ENCODE peak calls at places on chromosomes 6 and 20, in five cellular contexts. O, X, P, A and J are unnamed samples.

GRCh38 chr20:14568225-14568624 is 230.8 kb upstream of the FLRT3 start:
- DNase-seq in X (no peak), O (no peak), P (no peak), A (no peak), J (no peak)

GRCh38 chr20:5719861-5720401 is 30.3 kb upstream of the SHLD1 start:
- DNase-seq in X (peak; percentile 54), A (no peak), P (peak; percentile 68), O (no peak), J (no peak)

GRCh38 chr6:28531479-28532128 is 5.9 kb downstream of the GPX5 start:
- DNase-seq in O (no peak), X (peak; percentile 18), A (no peak), P (no peak), J (no peak)

GRCh38 chr6:28248916-28249315 is 3.2 kb downstream of the ZKSCAN4 start:
- DNase-seq in P (no peak), O (no peak), A (no peak), X (no peak), J (no peak)

GRCh38 chr20:38414769-38415450 is 20.2 kb downstream of the SNHG17 start:
- DNase-seq in P (no peak), A (no peak), X (no peak), O (no peak), J (no peak)

GRCh38 chr6:35242906-35243305 is 16.6 kb upstream of the ZNF76 start:
- DNase-seq in P (no peak), O (no peak), X (no peak), A (no peak), J (no peak)

GRCh38 chr6:157328108-157328692 is 4.9 kb upstream of the TMEM242 start:
- DNase-seq in P (no peak), A (no peak), X (no peak), O (no peak), J (no peak)

GRCh38 chr20:10370091-10370887 is 63.7 kb downstream of the MKKS start:
- DNase-seq in A (no peak), X (peak; percentile 99), P (no peak), O (no peak), J (no peak)

GRCh38 chr6:27251672-27252251 is 4.3 kb downstream of the PRSS16 start:
- DNase-seq in X (no peak), O (peak; percentile 85), A (peak; percentile 92), P (peak; percentile 94), J (peak; percentile 40)

GRCh38 chr6:56040271-56040670 is 164.9 kb upstream of the BMP5 start:
- DNase-seq in A (no peak), O (no peak), P (no peak), X (no peak), J (no peak)
- TF ChIP-seq SRF in A (no peak), O (no peak), P (no peak), X (no peak), J (no peak)

GRCh38 chr6:41529049-41529448 is 17.1 kb upstream of the FOXP4 start:
- DNase-seq in P (no peak), A (no peak), X (no peak), O (no peak), J (no peak)
- TF ChIP-seq EZH2 in P (no peak), A (no peak), X (no peak), O (no peak), J (no peak)

GRCh38 chr20:32432277-32432676 is 74.1 kb downstream of the ASXL1 start:
- DNase-seq in A (no peak), X (no peak), O (no peak), P (no peak), J (no peak)
- TF ChIP-seq SRF in A (no peak), X (no peak), O (no peak), P (no peak), J (no peak)

DNA sequence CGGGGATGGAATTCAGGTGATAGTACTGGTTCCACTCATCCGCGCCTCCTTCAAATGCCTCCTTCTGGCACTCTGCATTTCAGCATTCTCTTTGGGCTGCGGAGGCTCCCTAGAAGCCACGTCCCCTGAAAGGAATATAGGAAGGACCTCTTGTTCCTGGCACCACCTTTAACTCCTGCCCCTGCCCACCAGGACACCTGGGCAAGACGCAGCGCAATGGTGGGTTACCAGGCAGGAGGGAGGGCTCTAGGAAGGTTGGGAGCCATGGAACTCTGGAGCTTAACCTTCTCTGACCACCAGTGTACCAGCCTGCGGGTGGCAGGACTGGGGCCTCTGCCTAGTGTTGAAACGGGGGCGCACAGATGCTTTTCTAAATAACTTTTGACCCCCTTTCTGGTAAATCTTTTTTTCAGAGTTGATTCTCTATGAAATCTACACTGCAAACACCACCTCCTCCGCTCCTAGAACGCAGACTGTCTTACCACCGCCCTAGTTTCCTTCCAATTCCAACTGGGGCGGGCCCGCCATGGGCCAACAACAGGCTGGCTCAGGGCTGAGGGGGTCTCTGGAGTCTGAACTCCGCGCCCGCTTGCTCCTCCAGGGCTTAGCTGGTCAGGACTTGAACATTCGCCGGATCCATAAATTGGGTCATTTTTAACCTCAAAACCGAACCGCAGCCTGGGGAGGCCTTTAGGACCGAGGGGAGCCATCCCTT is 871 bp upstream of the SYNDIG1 start:
- DNase-seq in A (no peak), X (no peak), O (no peak), P (no peak), J (no peak)
- TF ChIP-seq EZH2 in A (no peak), X (peak; percentile 79), O (no peak), P (no peak), J (no peak)